ENCODE peak calls at places on chromosomes 3 and 15, in six cellular contexts. One of them, this sample, is unnamed. For H3K4me1, the result is how much of the 10 kb centered on the place peaks cover.

GRCh38 chr3:41088882-41089281 is 110.4 kb upstream of the CTNNB1 start:
- DNase-seq in H1: no peak
- DNase-seq in trophoblast cell: no peak
- DNase-seq in IMR-90: no peak
- DNase-seq in neuronal stem cell: no peak
- DNase-seq in mesenchymal stem cell: peak
- DNase-seq in this sample: no peak

GRCh38 chr3:128113817-128114794 is 9.5 kb downstream of the RUVBL1 start:
- DNase-seq in H1: no peak
- DNase-seq in trophoblast cell: no peak
- DNase-seq in mesenchymal stem cell: no peak
- DNase-seq in IMR-90: no peak
- DNase-seq in neuronal stem cell: no peak
- DNase-seq in this sample: no peak

GRCh38 chr15:59649603-59650002 is 7.7 kb downstream of the GTF2A2 start:
- DNase-seq in IMR-90: peak
- DNase-seq in mesenchymal stem cell: no peak
- DNase-seq in neuronal stem cell: no peak
- DNase-seq in H1: no peak
- DNase-seq in trophoblast cell: peak
- DNase-seq in this sample: no peak

GRCh38 chr3:170079466-170080165 is 41.8 kb downstream of the GPR160 start:
- DNase-seq in trophoblast cell: no peak
- DNase-seq in H1: no peak
- DNase-seq in mesenchymal stem cell: no peak
- DNase-seq in IMR-90: peak
- DNase-seq in neuronal stem cell: no peak
- DNase-seq in this sample: no peak

GRCh38 chr3:28745436-28745835 is 396.8 kb upstream of the AZI2 start:
- DNase-seq in neuronal stem cell: no peak
- DNase-seq in H1: no peak
- DNase-seq in IMR-90: no peak
- DNase-seq in trophoblast cell: no peak
- DNase-seq in mesenchymal stem cell: peak
- DNase-seq in this sample: no peak

GRCh38 chr3:59290358-59290757 is 240.5 kb upstream of the CFAP20DC start:
- DNase-seq in neuronal stem cell: no peak
- DNase-seq in trophoblast cell: no peak
- DNase-seq in H1: no peak
- DNase-seq in mesenchymal stem cell: no peak
- DNase-seq in IMR-90: no peak
- DNase-seq in this sample: no peak

GRCh38 chr3:9396301-9396631 is 1.1 kb upstream of the SETD5 start:
- DNase-seq in IMR-90: peak
- DNase-seq in trophoblast cell: peak
- DNase-seq in neuronal stem cell: no peak
- DNase-seq in H1: no peak
- DNase-seq in mesenchymal stem cell: peak
- DNase-seq in this sample: peak

GRCh38 chr3:38331257-38332022 is 15.1 kb upstream of the XYLB start:
- DNase-seq in H1: no peak
- DNase-seq in IMR-90: no peak
- DNase-seq in mesenchymal stem cell: no peak
- DNase-seq in trophoblast cell: no peak
- DNase-seq in neuronal stem cell: no peak
- DNase-seq in this sample: no peak

GRCh38 chr3:13235079-13235478 is 161.8 kb upstream of the IQSEC1 start:
- DNase-seq in trophoblast cell: no peak
- DNase-seq in neuronal stem cell: no peak
- DNase-seq in H1: no peak
- DNase-seq in IMR-90: no peak
- DNase-seq in mesenchymal stem cell: no peak
- DNase-seq in this sample: no peak

GRCh38 chr3:161310649-161311423 is 60.5 kb downstream of the SPTSSB start:
- DNase-seq in neuronal stem cell: no peak
- DNase-seq in H1: no peak
- DNase-seq in trophoblast cell: no peak
- DNase-seq in mesenchymal stem cell: no peak
- DNase-seq in IMR-90: no peak
- DNase-seq in this sample: no peak

GRCh38 chr15:92811514-92811913 is 88.6 kb upstream of the CHD2 start:
- DNase-seq in mesenchymal stem cell: no peak
- DNase-seq in IMR-90: no peak
- DNase-seq in H1: no peak
- DNase-seq in trophoblast cell: peak
- DNase-seq in neuronal stem cell: no peak
- DNase-seq in this sample: no peak

DNA sequence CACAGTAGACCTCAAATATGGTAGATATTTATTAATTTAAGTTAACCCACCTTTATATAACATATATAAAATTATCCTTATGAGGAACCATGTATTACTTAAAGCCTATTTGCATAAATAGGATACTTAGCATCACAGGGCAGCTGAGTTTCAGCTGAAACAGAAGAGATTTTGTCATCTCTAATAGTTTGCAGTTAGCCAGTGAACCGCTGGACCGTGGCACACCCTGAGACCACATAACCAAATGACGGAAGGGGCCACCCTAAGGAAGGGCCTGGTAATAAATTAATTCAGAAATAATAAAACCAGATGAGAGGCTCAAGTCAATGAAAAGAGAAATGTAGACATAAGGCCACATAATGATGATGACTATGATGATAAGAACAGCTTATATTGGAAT is 107.7 kb downstream of the MYO5A start:
- DNase-seq in neuronal stem cell: no peak
- DNase-seq in mesenchymal stem cell: no peak
- DNase-seq in IMR-90: no peak
- DNase-seq in H1: no peak
- DNase-seq in trophoblast cell: no peak
- DNase-seq in this sample: no peak
- H4K91ac ChIP-seq in neuronal stem cell: no peak
- H4K91ac ChIP-seq in mesenchymal stem cell: no peak
- H4K91ac ChIP-seq in IMR-90: no peak
- H4K91ac ChIP-seq in H1: no peak
- H4K91ac ChIP-seq in trophoblast cell: no peak
- H4K91ac ChIP-seq in this sample: no peak

GRCh38 chr3:147614210-147614609 is 205.0 kb downstream of the ZIC1 start:
- DNase-seq in H1: no peak
- DNase-seq in mesenchymal stem cell: no peak
- DNase-seq in trophoblast cell: no peak
- DNase-seq in IMR-90: no peak
- DNase-seq in neuronal stem cell: no peak
- DNase-seq in this sample: no peak
- H4K8ac ChIP-seq in H1: no peak
- H4K8ac ChIP-seq in mesenchymal stem cell: no peak
- H4K8ac ChIP-seq in trophoblast cell: no peak
- H4K8ac ChIP-seq in IMR-90: no peak
- H4K8ac ChIP-seq in neuronal stem cell: no peak
- H4K8ac ChIP-seq in this sample: no peak

DNA sequence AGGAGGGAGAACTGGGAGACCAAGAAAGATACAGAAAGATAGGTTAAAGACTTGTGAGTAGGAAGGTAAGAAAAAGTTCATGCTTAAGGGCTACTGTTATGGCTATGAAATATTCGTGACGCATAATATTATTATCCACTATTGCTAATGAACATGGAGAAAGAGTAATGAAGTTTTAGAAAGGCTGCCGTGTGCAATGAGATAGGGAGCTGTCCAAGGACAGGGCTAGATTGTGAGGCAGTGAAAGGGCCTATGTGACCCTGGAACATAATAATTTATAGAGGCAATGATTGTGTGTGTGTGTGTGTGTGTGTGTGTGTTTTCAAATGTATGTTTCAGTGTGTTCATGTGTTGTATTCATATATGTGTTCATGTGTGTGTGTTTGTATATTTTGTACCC is 27.7 kb downstream of the MBNL1 start:
- DNase-seq in neuronal stem cell: no peak
- DNase-seq in trophoblast cell: no peak
- DNase-seq in IMR-90: no peak
- DNase-seq in H1: no peak
- DNase-seq in mesenchymal stem cell: no peak
- DNase-seq in this sample: no peak
- H3K4me1 ChIP-seq in neuronal stem cell: under half
- H3K4me1 ChIP-seq in trophoblast cell: under half
- H3K4me1 ChIP-seq in IMR-90: under half
- H3K4me1 ChIP-seq in H1: under half
- H3K4me1 ChIP-seq in mesenchymal stem cell: under half
- H3K4me1 ChIP-seq in this sample: under half

DNA sequence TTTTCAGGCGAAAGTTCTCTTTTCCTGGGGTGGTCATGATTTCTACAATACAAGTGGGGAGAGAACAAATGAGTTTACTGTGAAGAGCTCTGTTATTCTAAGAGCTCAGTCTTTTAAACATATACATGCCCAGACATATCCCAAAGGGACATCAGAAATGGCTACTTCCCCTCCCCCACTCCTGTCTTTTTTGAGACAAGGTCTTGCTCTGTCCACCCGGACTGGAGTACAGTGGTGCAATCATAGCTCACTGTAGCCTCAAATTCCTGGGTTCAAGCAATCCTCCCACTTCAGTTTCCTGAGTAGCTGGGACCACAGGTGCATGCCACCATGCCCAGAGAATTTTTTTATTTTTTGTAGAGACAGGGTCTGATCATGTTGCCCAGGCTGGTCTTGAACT is 18.2 kb downstream of the KPNA1 start:
- DNase-seq in mesenchymal stem cell: no peak
- DNase-seq in neuronal stem cell: no peak
- DNase-seq in IMR-90: no peak
- DNase-seq in H1: no peak
- DNase-seq in trophoblast cell: no peak
- DNase-seq in this sample: no peak
- H4K91ac ChIP-seq in mesenchymal stem cell: peak
- H4K91ac ChIP-seq in neuronal stem cell: no peak
- H4K91ac ChIP-seq in IMR-90: peak
- H4K91ac ChIP-seq in H1: no peak
- H4K91ac ChIP-seq in trophoblast cell: peak
- H4K91ac ChIP-seq in this sample: no peak

GRCh38 chr15:48168626-48169025 is 9.5 kb downstream of the MYEF2 start:
- DNase-seq in trophoblast cell: no peak
- DNase-seq in H1: no peak
- DNase-seq in IMR-90: no peak
- DNase-seq in mesenchymal stem cell: no peak
- DNase-seq in neuronal stem cell: no peak
- DNase-seq in this sample: no peak

GRCh38 chr15:48176957-48177356 is 1.1 kb downstream of the MYEF2 start:
- DNase-seq in mesenchymal stem cell: no peak
- DNase-seq in trophoblast cell: no peak
- DNase-seq in H1: no peak
- DNase-seq in neuronal stem cell: no peak
- DNase-seq in IMR-90: no peak
- DNase-seq in this sample: no peak

GRCh38 chr15:48176097-48176496 is 2.0 kb downstream of the MYEF2 start:
- DNase-seq in H1: no peak
- DNase-seq in trophoblast cell: no peak
- DNase-seq in IMR-90: peak
- DNase-seq in mesenchymal stem cell: peak
- DNase-seq in neuronal stem cell: no peak
- DNase-seq in this sample: no peak

GRCh38 chr15:48175126-48175525 is 3.0 kb downstream of the MYEF2 start:
- DNase-seq in neuronal stem cell: no peak
- DNase-seq in IMR-90: no peak
- DNase-seq in H1: no peak
- DNase-seq in trophoblast cell: no peak
- DNase-seq in mesenchymal stem cell: no peak
- DNase-seq in this sample: no peak

GRCh38 chr15:48170981-48171380 is 7.1 kb downstream of the MYEF2 start:
- DNase-seq in neuronal stem cell: no peak
- DNase-seq in trophoblast cell: no peak
- DNase-seq in IMR-90: no peak
- DNase-seq in H1: no peak
- DNase-seq in mesenchymal stem cell: no peak
- DNase-seq in this sample: no peak
- H4K8ac ChIP-seq in neuronal stem cell: no peak
- H4K8ac ChIP-seq in trophoblast cell: no peak
- H4K8ac ChIP-seq in IMR-90: no peak
- H4K8ac ChIP-seq in H1: no peak
- H4K8ac ChIP-seq in mesenchymal stem cell: no peak
- H4K8ac ChIP-seq in this sample: no peak

GRCh38 chr3:111594205-111594604 is 941 bp downstream of the ZBED2 start:
- DNase-seq in trophoblast cell: peak
- DNase-seq in neuronal stem cell: no peak
- DNase-seq in mesenchymal stem cell: peak
- DNase-seq in IMR-90: peak
- DNase-seq in H1: no peak
- DNase-seq in this sample: no peak
- H3K4me1 ChIP-seq in trophoblast cell: under half
- H3K4me1 ChIP-seq in neuronal stem cell: under half
- H3K4me1 ChIP-seq in mesenchymal stem cell: under half
- H3K4me1 ChIP-seq in IMR-90: under half
- H3K4me1 ChIP-seq in H1: under half
- H3K4me1 ChIP-seq in this sample: under half

This sample was measured in H9.